ENCODE peak calls at places on chromosomes 4 and X, in eight cellular contexts. R is mesendoderm; X is naive thymus-derived CD4-positive, alpha-beta T cell; M is Daoy; J is neural crest cell; V is NCI-H1694 treated with DMSO at 0.1 percent for 48 hours; H is epithelial cell of esophagus; A is endothelial cell. D is an unnamed sample.

GRCh38 chr4:5969777-5970176 is 48.5 kb downstream of the C4orf50 start:
- DNase-seq in X (no peak), V (no peak), R (no peak), H (no peak), A (no peak), M (no peak), J (no peak), D (no peak)

GRCh38 chr4:149203256-149204001 is 612.2 kb downstream of the IQCM start:
- DNase-seq in J (no peak), A (no peak), R (no peak), V (no peak), H (peak), X (no peak), M (no peak), D (no peak)

GRCh38 chrX:3743821-3744439 is 30.5 kb upstream of the PRKX start:
- DNase-seq in M (no peak), V (no peak), R (no peak), H (no peak), J (no peak), X (peak), A (no peak), D (peak)

GRCh38 chrX:1249101-1249887 is 19.3 kb upstream of the CSF2RA start:
- DNase-seq in H (peak), V (no peak), X (peak), J (peak), A (no peak), M (peak), R (peak), D (peak)

GRCh38 chr4:87240341-87240740 is 19.9 kb upstream of the KLHL8 start:
- DNase-seq in M (no peak), V (peak), X (no peak), J (no peak), R (no peak), A (no peak), H (no peak), D (no peak)

GRCh38 chr4:125315571-125316390 is 1.0 kb downstream of the FAT4 start:
- DNase-seq in M (peak), H (peak), X (no peak), V (peak), R (peak), A (peak), J (peak), D (peak)

GRCh38 chr4:40473578-40474388 is 138.7 kb downstream of the CHRNA9 start:
- DNase-seq in R (no peak), V (no peak), J (no peak), X (no peak), A (no peak), M (no peak), H (no peak), D (no peak)

GRCh38 chr4:150114641-150115040 is 36.4 kb downstream of the DCLK2 start:
- DNase-seq in J (no peak), M (no peak), X (no peak), H (no peak), V (no peak), A (no peak), R (no peak), D (no peak)

GRCh38 chr4:93828830-93829530 is 427 bp downstream of the ATOH1 start:
- DNase-seq in J (peak), V (no peak), H (peak), M (no peak), R (peak), A (peak), X (no peak), D (no peak)

GRCh38 chrX:47637546-47638195 is 7.9 kb upstream of the CFP start:
- DNase-seq in H (peak), V (no peak), M (no peak), J (no peak), X (peak), A (no peak), R (peak), D (peak)

GRCh38 chr4:2412534-2412884 is 5.9 kb downstream of the ZFYVE28 start:
- DNase-seq in V (no peak), J (no peak), X (peak), H (peak), R (no peak), M (no peak), A (no peak), D (peak)

GRCh38 chr4:82745173-82745842 is 53.3 kb downstream of the SCD5 start:
- DNase-seq in X (no peak), J (no peak), A (no peak), M (peak), V (no peak), R (peak), H (peak), D (no peak)

GRCh38 chr4:151573474-151573873 is 164.5 kb downstream of the FHIP1A start:
- DNase-seq in R (no peak), V (no peak), A (no peak), X (no peak), H (peak), J (no peak), M (no peak), D (no peak)

GRCh38 chr4:24881508-24882071 is 31.3 kb downstream of the CCDC149 start:
- DNase-seq in R (peak), J (no peak), X (no peak), M (no peak), H (peak), A (no peak), V (no peak), D (no peak)

D was measured in activated T-cell treated with anti-CD3 and anti-CD28 coated beads, Interleukin-2, amount 50 U/mL, for 72 hours.